ENCODE peak calls at places on chromosomes 3 and 15, in nine cellular contexts. J is AG08395; L is choroid plexus epithelial cell; M is neural crest cell; G is epithelial cell of esophagus; E is activated T-helper 1 cell treated with anti-CD3 and anti-CD28 coated beads, Interleukin-12 subunit alpha, Interleukin-12 subunit beta, Interleukin-2, Interleukin-4 antibody, amounts not matched to agents 30 ng/mL and 10 ng/mL and 1 ng/mL, durations not matched to agents 14 hours and 24 hours and 36 hours; V is DMS53; A is activated CD4-positive, alpha-beta T cell treated with anti-CD3 and anti-CD28 coated beads, Interleukin-2, amount 10 ng/mL, durations not matched to agents 24 days and 14 days; T is activated naive CD4-positive, alpha-beta T cell. N is an unnamed sample.

GRCh38 chr3:48974076-48974864 is 15.8 kb upstream of the P4HTM start:
- DNase-seq in J (no peak), L (no peak), M (no peak), G (no peak), E (no peak), V (no peak), A (no peak), T (no peak), N (no peak)

GRCh38 chr15:50181983-50182232 is at the start of gene SLC27A2:
- DNase-seq in J (no peak), L (peak; percentile 17), M (peak; percentile 37), G (peak; percentile 44), E (no peak), V (peak; percentile 80), A (no peak), T (no peak), N (no peak)

GRCh38 chr15:28993720-28994053 is 107.9 kb downstream of the APBA2 start:
- DNase-seq in J (no peak), L (no peak), M (no peak), G (no peak), E (no peak), V (no peak), A (no peak), T (no peak), N (no peak)

GRCh38 chr3:95215437-95215836 is 1152.6 kb downstream of the NSUN3 start:
- DNase-seq in J (no peak), L (no peak), M (no peak), G (no peak), E (no peak), V (no peak), A (no peak), T (no peak), N (no peak)

GRCh38 chr3:139541156-139541897 is 1.8 kb upstream of the RBP1 start:
- DNase-seq in J (no peak), L (no peak), M (no peak), G (no peak), E (no peak), V (peak; percentile 2), A (no peak), T (no peak), N (no peak)

GRCh38 chr3:28682126-28682525 is 333.5 kb upstream of the AZI2 start:
- DNase-seq in J (no peak), L (no peak), M (no peak), G (no peak), E (no peak), V (no peak), A (no peak), T (no peak), N (no peak)

GRCh38 chr3:128395500-128396125 is 71.1 kb downstream of the DNAJB8 start:
- DNase-seq in J (peak; percentile 29), L (peak; percentile 73), M (no peak), G (no peak), E (no peak), V (no peak), A (no peak), T (no peak), N (no peak)

GRCh38 chr15:81195339-81195864 is 1.3 kb upstream of the IL16 start:
- DNase-seq in J (no peak), L (no peak), M (peak; percentile 22), G (no peak), E (no peak), V (no peak), A (no peak), T (no peak), N (peak; percentile 18)

GRCh38 chr3:138778643-138779042 is 56.1 kb downstream of the PIK3CB start:
- DNase-seq in J (no peak), L (no peak), M (no peak), G (no peak), E (no peak), V (no peak), A (no peak), T (no peak), N (no peak)

GRCh38 chr15:70193734-70194133 is 96.0 kb upstream of the TLE3 start:
- DNase-seq in J (no peak), L (no peak), M (no peak), G (no peak), E (no peak), V (no peak), A (no peak), T (no peak), N (no peak)

GRCh38 chr3:131849640-131850039 is 185.2 kb downstream of the CPNE4 start:
- DNase-seq in J (no peak), L (no peak), M (no peak), G (no peak), E (no peak), V (no peak), A (peak; percentile 6), T (no peak), N (no peak)

GRCh38 chr15:51401872-51402517 is 60.5 kb downstream of the GLDN start:
- DNase-seq in J (peak; percentile 81), L (peak; percentile 65), M (peak; percentile 48), G (peak; percentile 47), E (no peak), V (peak; percentile 15), A (no peak), T (no peak), N (peak; percentile 62)

GRCh38 chr3:149812165-149812605 is 830 bp upstream of the RNF13 start:
- DNase-seq in J (no peak), L (no peak), M (no peak), G (no peak), E (no peak), V (no peak), A (no peak), T (no peak), N (no peak)

GRCh38 chr15:49279481-49280186 is 109.6 kb downstream of the GALK2 start:
- DNase-seq in J (no peak), L (peak; percentile 22), M (no peak), G (peak; percentile 3), E (no peak), V (no peak), A (no peak), T (no peak), N (no peak)

GRCh38 chr3:169769287-169770181 is at the start of gene ACTRT3:
- DNase-seq in J (peak; percentile 48), L (peak; percentile 84), M (peak; percentile 71), G (peak; percentile 79), E (peak; percentile 49), V (no peak), A (peak; percentile 86), T (peak; percentile 15), N (peak; percentile 81)